ENCODE peak calls at places on chromosomes 11 and 22, in ten cellular contexts. One of them, this sample, is unnamed.

GRCh38 chr11:102971766-102972165 is 16.2 kb upstream of the MMP13 start:
- DNase-seq in HCT116: no peak
- DNase-seq in pancreas: no peak
- DNase-seq in type B pancreatic cell: no peak
- DNase-seq in GM23338: no peak
- DNase-seq in adrenal gland: no peak
- DNase-seq in cardiac muscle cell: no peak
- DNase-seq in astrocyte of the spinal cord: no peak
- DNase-seq in nephron progenitor cell: no peak
- DNase-seq in AG09309: peak
- DNase-seq in this sample: no peak

GRCh38 chr11:76824083-76824939 is 36.4 kb upstream of the ACER3 start:
- DNase-seq in pancreas: no peak
- DNase-seq in AG09309: no peak
- DNase-seq in adrenal gland: no peak
- DNase-seq in cardiac muscle cell: no peak
- DNase-seq in GM23338: peak
- DNase-seq in HCT116: peak
- DNase-seq in nephron progenitor cell: no peak
- DNase-seq in astrocyte of the spinal cord: no peak
- DNase-seq in type B pancreatic cell: peak
- DNase-seq in this sample: no peak

GRCh38 chr22:42179616-42180015 is 49.0 kb upstream of the CYP2D6 start:
- DNase-seq in nephron progenitor cell: no peak
- DNase-seq in cardiac muscle cell: no peak
- DNase-seq in AG09309: peak
- DNase-seq in pancreas: no peak
- DNase-seq in type B pancreatic cell: no peak
- DNase-seq in adrenal gland: no peak
- DNase-seq in astrocyte of the spinal cord: peak
- DNase-seq in GM23338: no peak
- DNase-seq in HCT116: no peak
- DNase-seq in this sample: no peak

GRCh38 chr11:134879341-134879740 is 467.3 kb upstream of the B3GAT1 start:
- DNase-seq in adrenal gland: no peak
- DNase-seq in astrocyte of the spinal cord: no peak
- DNase-seq in AG09309: no peak
- DNase-seq in cardiac muscle cell: no peak
- DNase-seq in GM23338: no peak
- DNase-seq in pancreas: no peak
- DNase-seq in type B pancreatic cell: peak
- DNase-seq in HCT116: no peak
- DNase-seq in nephron progenitor cell: no peak
- DNase-seq in this sample: no peak

GRCh38 chr11:441418-442274 is at the start of gene ANO9:
- DNase-seq in nephron progenitor cell: peak
- DNase-seq in adrenal gland: peak
- DNase-seq in HCT116: no peak
- DNase-seq in astrocyte of the spinal cord: no peak
- DNase-seq in AG09309: no peak
- DNase-seq in type B pancreatic cell: no peak
- DNase-seq in GM23338: peak
- DNase-seq in pancreas: peak
- DNase-seq in cardiac muscle cell: peak
- DNase-seq in this sample: no peak

GRCh38 chr11:55854704-55855103 is 16.2 kb downstream of the OR5D16 start:
- DNase-seq in pancreas: no peak
- DNase-seq in type B pancreatic cell: no peak
- DNase-seq in adrenal gland: no peak
- DNase-seq in GM23338: no peak
- DNase-seq in astrocyte of the spinal cord: no peak
- DNase-seq in HCT116: no peak
- DNase-seq in AG09309: no peak
- DNase-seq in nephron progenitor cell: no peak
- DNase-seq in cardiac muscle cell: no peak
- DNase-seq in this sample: no peak

GRCh38 chr11:107858217-107859070 is at the start of gene SLC35F2:
- DNase-seq in adrenal gland: peak
- DNase-seq in nephron progenitor cell: peak
- DNase-seq in astrocyte of the spinal cord: peak
- DNase-seq in cardiac muscle cell: peak
- DNase-seq in type B pancreatic cell: peak
- DNase-seq in pancreas: peak
- DNase-seq in AG09309: no peak
- DNase-seq in GM23338: peak
- DNase-seq in HCT116: peak
- DNase-seq in this sample: peak

GRCh38 chr11:59173964-59174663 is 2.2 kb downstream of the DTX4 start:
- DNase-seq in type B pancreatic cell: no peak
- DNase-seq in nephron progenitor cell: peak
- DNase-seq in GM23338: peak
- DNase-seq in AG09309: no peak
- DNase-seq in cardiac muscle cell: no peak
- DNase-seq in HCT116: no peak
- DNase-seq in pancreas: peak
- DNase-seq in adrenal gland: no peak
- DNase-seq in astrocyte of the spinal cord: no peak
- DNase-seq in this sample: no peak

DNA sequence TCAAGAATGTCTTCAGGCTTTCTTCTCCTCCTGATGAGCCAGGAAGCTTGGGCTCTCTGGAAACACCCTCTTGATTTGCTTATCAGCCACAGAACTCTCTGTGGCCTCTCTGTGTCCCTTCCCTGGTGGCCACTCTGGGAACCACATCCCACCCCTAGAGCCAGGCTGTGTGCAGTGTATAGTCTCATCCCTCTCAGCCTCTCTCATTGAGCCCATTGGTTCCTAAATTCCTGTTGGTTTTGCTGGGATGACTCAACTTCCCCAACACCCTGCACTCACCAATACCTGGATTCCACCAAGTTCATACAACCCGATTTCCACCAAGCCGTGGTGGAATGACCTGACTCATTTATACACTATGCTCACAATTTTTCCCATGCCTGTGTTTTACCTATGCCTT is 5.2 kb downstream of the IRAG1 start:
- DNase-seq in adrenal gland: no peak
- DNase-seq in AG09309: no peak
- DNase-seq in cardiac muscle cell: no peak
- DNase-seq in nephron progenitor cell: no peak
- DNase-seq in astrocyte of the spinal cord: peak
- DNase-seq in pancreas: no peak
- DNase-seq in type B pancreatic cell: no peak
- DNase-seq in HCT116: peak
- DNase-seq in GM23338: peak
- DNase-seq in this sample: no peak
- TF ChIP-seq CTCF in adrenal gland: no peak
- TF ChIP-seq CTCF in AG09309: peak
- TF ChIP-seq CTCF in cardiac muscle cell: peak
- TF ChIP-seq CTCF in nephron progenitor cell: peak
- TF ChIP-seq CTCF in astrocyte of the spinal cord: peak
- TF ChIP-seq CTCF in pancreas: no peak
- TF ChIP-seq CTCF in type B pancreatic cell: peak
- TF ChIP-seq CTCF in HCT116: peak
- TF ChIP-seq CTCF in GM23338: peak
- TF ChIP-seq CTCF in this sample: no peak

GRCh38 chr11:64246874-64247728 is at the start of gene PPP1R14B:
- DNase-seq in adrenal gland: peak
- DNase-seq in pancreas: peak
- DNase-seq in GM23338: peak
- DNase-seq in cardiac muscle cell: peak
- DNase-seq in HCT116: no peak
- DNase-seq in nephron progenitor cell: peak
- DNase-seq in AG09309: no peak
- DNase-seq in type B pancreatic cell: peak
- DNase-seq in astrocyte of the spinal cord: peak
- DNase-seq in this sample: peak
- TF ChIP-seq CTCF in adrenal gland: no peak
- TF ChIP-seq CTCF in pancreas: peak
- TF ChIP-seq CTCF in GM23338: no peak
- TF ChIP-seq CTCF in cardiac muscle cell: no peak
- TF ChIP-seq CTCF in HCT116: no peak
- TF ChIP-seq CTCF in nephron progenitor cell: no peak
- TF ChIP-seq CTCF in AG09309: no peak
- TF ChIP-seq CTCF in type B pancreatic cell: peak
- TF ChIP-seq CTCF in astrocyte of the spinal cord: no peak
- TF ChIP-seq CTCF in this sample: peak

DNA sequence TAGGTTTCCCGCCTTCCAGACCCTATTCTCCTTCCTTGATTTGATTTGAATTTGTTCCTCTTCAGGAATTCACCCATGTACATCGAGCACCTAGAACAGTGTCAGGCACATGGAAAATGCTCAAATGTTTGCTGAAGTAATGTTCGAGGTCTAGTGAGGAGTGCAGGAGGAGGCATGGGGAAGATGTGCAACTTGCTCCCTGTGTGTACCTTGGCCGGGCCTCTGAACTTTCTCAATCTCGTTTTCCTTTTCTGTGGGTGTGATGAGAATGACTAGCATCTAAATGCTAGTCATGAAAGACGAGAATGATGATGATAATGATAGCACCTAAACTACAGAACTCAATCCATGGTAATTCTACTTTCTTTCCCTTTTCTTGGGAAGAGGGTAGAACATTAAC is 279.1 kb upstream of the PLET1 start:
- DNase-seq in AG09309: no peak
- DNase-seq in cardiac muscle cell: no peak
- DNase-seq in HCT116: no peak
- DNase-seq in nephron progenitor cell: no peak
- DNase-seq in type B pancreatic cell: no peak
- DNase-seq in adrenal gland: no peak
- DNase-seq in astrocyte of the spinal cord: no peak
- DNase-seq in GM23338: no peak
- DNase-seq in pancreas: no peak
- DNase-seq in this sample: no peak
- TF ChIP-seq CTCF in AG09309: no peak
- TF ChIP-seq CTCF in cardiac muscle cell: no peak
- TF ChIP-seq CTCF in HCT116: no peak
- TF ChIP-seq CTCF in nephron progenitor cell: no peak
- TF ChIP-seq CTCF in type B pancreatic cell: no peak
- TF ChIP-seq CTCF in adrenal gland: no peak
- TF ChIP-seq CTCF in astrocyte of the spinal cord: no peak
- TF ChIP-seq CTCF in GM23338: no peak
- TF ChIP-seq CTCF in pancreas: no peak
- TF ChIP-seq CTCF in this sample: no peak

GRCh38 chr11:120211522-120212258 is 858 bp downstream of the OAF start:
- DNase-seq in adrenal gland: no peak
- DNase-seq in type B pancreatic cell: no peak
- DNase-seq in AG09309: no peak
- DNase-seq in pancreas: no peak
- DNase-seq in GM23338: no peak
- DNase-seq in astrocyte of the spinal cord: no peak
- DNase-seq in cardiac muscle cell: no peak
- DNase-seq in nephron progenitor cell: no peak
- DNase-seq in HCT116: no peak
- DNase-seq in this sample: no peak

GRCh38 chr11:120212926-120213325 is 2.1 kb downstream of the OAF start:
- DNase-seq in type B pancreatic cell: no peak
- DNase-seq in GM23338: no peak
- DNase-seq in cardiac muscle cell: peak
- DNase-seq in adrenal gland: no peak
- DNase-seq in HCT116: no peak
- DNase-seq in pancreas: no peak
- DNase-seq in nephron progenitor cell: no peak
- DNase-seq in AG09309: no peak
- DNase-seq in astrocyte of the spinal cord: no peak
- DNase-seq in this sample: no peak

GRCh38 chr11:120209750-120210650 is 832 bp upstream of the OAF start:
- DNase-seq in pancreas: no peak
- DNase-seq in cardiac muscle cell: no peak
- DNase-seq in HCT116: no peak
- DNase-seq in AG09309: no peak
- DNase-seq in astrocyte of the spinal cord: no peak
- DNase-seq in adrenal gland: no peak
- DNase-seq in type B pancreatic cell: no peak
- DNase-seq in GM23338: no peak
- DNase-seq in nephron progenitor cell: no peak
- DNase-seq in this sample: no peak

GRCh38 chr11:120212259-120212888 is 1.5 kb downstream of the OAF start:
- DNase-seq in pancreas: no peak
- DNase-seq in AG09309: no peak
- DNase-seq in type B pancreatic cell: no peak
- DNase-seq in HCT116: no peak
- DNase-seq in nephron progenitor cell: no peak
- DNase-seq in astrocyte of the spinal cord: no peak
- DNase-seq in adrenal gland: no peak
- DNase-seq in GM23338: peak
- DNase-seq in cardiac muscle cell: no peak
- DNase-seq in this sample: no peak

DNA sequence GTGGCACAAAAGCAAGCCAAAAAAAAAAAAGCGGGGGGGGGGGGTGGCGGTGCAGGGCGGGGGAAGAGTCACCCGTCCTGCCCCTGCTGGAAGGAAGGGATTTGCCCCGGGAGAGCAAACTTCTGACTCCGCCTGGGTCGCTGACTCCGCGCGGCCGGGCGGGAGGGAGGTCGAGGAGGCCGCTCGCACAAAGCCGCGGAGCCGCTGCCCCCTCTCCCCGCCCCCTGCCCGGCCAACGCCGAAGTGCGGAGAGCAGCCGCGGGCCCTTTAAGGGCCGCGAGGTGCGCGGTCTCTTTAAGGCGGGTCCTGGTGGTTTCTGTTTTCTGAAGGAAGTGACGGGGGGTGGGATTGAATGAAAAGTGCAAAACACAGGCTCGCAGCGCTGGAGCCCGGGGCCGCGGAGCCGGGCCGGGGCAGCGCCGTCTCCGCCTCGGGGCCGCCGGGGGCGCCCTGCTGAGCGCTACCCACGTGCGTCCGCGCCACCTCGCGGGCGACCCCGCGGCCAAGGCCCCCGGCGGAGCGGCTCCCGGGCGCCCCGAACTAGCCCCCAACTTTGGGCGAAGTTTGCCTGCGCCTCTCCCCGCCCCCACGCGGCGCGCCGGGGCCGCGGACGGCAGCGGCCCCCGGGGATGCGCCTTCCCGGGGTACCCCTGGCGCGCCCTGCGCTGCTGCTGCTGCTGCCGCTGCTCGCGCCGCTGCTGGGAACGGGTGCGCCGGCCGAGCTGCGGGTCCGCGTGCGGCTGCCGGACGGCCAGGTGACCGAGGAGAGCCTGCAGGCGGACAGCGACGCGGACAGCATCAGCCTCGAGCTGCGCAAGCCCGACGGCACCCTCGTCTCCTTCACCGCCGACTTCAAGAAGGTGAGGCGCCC is at the start of gene OAF:
- DNase-seq in HCT116: peak
- DNase-seq in pancreas: peak
- DNase-seq in nephron progenitor cell: peak
- DNase-seq in type B pancreatic cell: peak
- DNase-seq in cardiac muscle cell: peak
- DNase-seq in astrocyte of the spinal cord: peak
- DNase-seq in GM23338: peak
- DNase-seq in AG09309: no peak
- DNase-seq in adrenal gland: peak
- DNase-seq in this sample: peak
- TF ChIP-seq CTCF in HCT116: peak
- TF ChIP-seq CTCF in pancreas: no peak
- TF ChIP-seq CTCF in nephron progenitor cell: no peak
- TF ChIP-seq CTCF in type B pancreatic cell: peak
- TF ChIP-seq CTCF in cardiac muscle cell: no peak
- TF ChIP-seq CTCF in astrocyte of the spinal cord: peak
- TF ChIP-seq CTCF in GM23338: no peak
- TF ChIP-seq CTCF in AG09309: peak
- TF ChIP-seq CTCF in adrenal gland: no peak
- TF ChIP-seq CTCF in this sample: no peak

This sample was measured in dorsolateral prefrontal cortex.